ENCODE peak calls at places on chromosomes 4 and X, in five cellular contexts. M is left lung, C is heart right ventricle, N is psoas muscle, T is K562. W is an unnamed sample.

GRCh38 chr4:2788101-2788500 is 4.8 kb upstream of the SH3BP2 start:
- DNase-seq in M (no peak), C (no peak), N (no peak), T (no peak), W (no peak)

GRCh38 chr4:170804930-170805329 is 715.2 kb upstream of the AADAT start:
- DNase-seq in M (peak; percentile 17), C (no peak), N (no peak), T (no peak), W (no peak)

GRCh38 chrX:85345523-85345922 is 33.9 kb downstream of the POF1B start:
- DNase-seq in M (no peak), C (no peak), N (no peak), T (no peak), W (no peak)

GRCh38 chr4:133592106-133592505 is 443.0 kb downstream of the PCDH10 start:
- DNase-seq in M (no peak), C (no peak), N (no peak), T (no peak), W (no peak)

GRCh38 chrX:107766470-107767140 is 9.0 kb downstream of the TSC22D3 start:
- DNase-seq in M (no peak), C (no peak), N (peak; percentile 82), T (no peak), W (peak; percentile 7)

GRCh38 chr4:126897038-126897437 is 735.7 kb upstream of the INTU start:
- DNase-seq in M (no peak), C (no peak), N (no peak), T (no peak), W (no peak)

GRCh38 chr4:61877893-61878292 is 677.8 kb downstream of the ADGRL3 start:
- DNase-seq in M (no peak), C (no peak), N (no peak), T (no peak), W (no peak)

GRCh38 chr4:108072300-108072699 is 82.6 kb downstream of the HADH start:
- DNase-seq in M (no peak), C (no peak), N (no peak), T (no peak), W (no peak)

GRCh38 chr4:164239976-164240375 is 514.0 kb upstream of the SMIM31 start:
- DNase-seq in M (no peak), C (no peak), N (no peak), T (no peak), W (no peak)

GRCh38 chr4:29113960-29114359 is 1606.2 kb upstream of the PCDH7 start:
- DNase-seq in M (no peak), C (no peak), N (no peak), T (no peak), W (no peak)

GRCh38 chr4:174401471-174402130 is 117.9 kb downstream of the CEP44 start:
- DNase-seq in M (no peak), C (no peak), N (no peak), T (no peak), W (no peak)

GRCh38 chr4:126396703-126397102 is 1081.9 kb downstream of the FAT4 start:
- DNase-seq in M (no peak), C (no peak), N (no peak), T (no peak), W (no peak)

GRCh38 chr4:5368426-5368825 is 317.1 kb downstream of the STK32B start:
- DNase-seq in M (no peak), C (no peak), N (no peak), T (no peak), W (no peak)

GRCh38 chr4:84680956-84681355 is 98.0 kb downstream of the CDS1 start:
- DNase-seq in M (no peak), C (no peak), N (no peak), T (no peak), W (no peak)

GRCh38 chrX:4825550-4825949 is 1112.1 kb upstream of the PRKX start:
- DNase-seq in M (no peak), C (no peak), N (no peak), T (no peak), W (no peak)

GRCh38 chrX:24506082-24506481 is 41.0 kb downstream of the PDK3 start:
- DNase-seq in M (no peak), C (no peak), N (no peak), T (no peak), W (no peak)

GRCh38 chrX:18424482-18425198 is 768 bp upstream of the CDKL5 start:
- DNase-seq in M (peak; percentile 45), C (peak; percentile 3), N (no peak), T (no peak), W (peak; percentile 46)

GRCh38 chr4:37893164-37893563 is 2.3 kb downstream of the TBC1D1 start:
- DNase-seq in M (no peak), C (no peak), N (no peak), T (no peak), W (no peak)

GRCh38 chr4:37891221-37892159 is 606 bp downstream of the TBC1D1 start:
- DNase-seq in M (no peak), C (peak; percentile 34), N (peak; percentile 74), T (no peak), W (no peak)

GRCh38 chr4:37889849-37890500 is 909 bp upstream of the TBC1D1 start:
- DNase-seq in M (no peak), C (peak; percentile 55), N (peak; percentile 59), T (no peak), W (no peak)

GRCh38 chr4:37892641-37893040 is 1.8 kb downstream of the TBC1D1 start:
- DNase-seq in M (no peak), C (no peak), N (no peak), T (no peak), W (no peak)

GRCh38 chr4:37890501-37891220 is at the start of gene TBC1D1:
- DNase-seq in M (peak; percentile 93), C (peak; percentile 74), N (peak; percentile 94), T (no peak), W (peak; percentile 73)
- TF ChIP-seq CTCF in M (no peak), C (peak; percentile 34), N (peak; percentile 28), T (no peak), W (no peak)

GRCh38 chr4:131207589-131207988 is 1941.5 kb upstream of the PCDH10 start:
- DNase-seq in M (no peak), C (no peak), N (no peak), T (no peak), W (no peak)
- H3K4me3 ChIP-seq in M (no peak overlapping the region), C (no peak overlapping the region), N (no peak overlapping the region), T (no peak overlapping the region), W (no peak overlapping the region)

DNA sequence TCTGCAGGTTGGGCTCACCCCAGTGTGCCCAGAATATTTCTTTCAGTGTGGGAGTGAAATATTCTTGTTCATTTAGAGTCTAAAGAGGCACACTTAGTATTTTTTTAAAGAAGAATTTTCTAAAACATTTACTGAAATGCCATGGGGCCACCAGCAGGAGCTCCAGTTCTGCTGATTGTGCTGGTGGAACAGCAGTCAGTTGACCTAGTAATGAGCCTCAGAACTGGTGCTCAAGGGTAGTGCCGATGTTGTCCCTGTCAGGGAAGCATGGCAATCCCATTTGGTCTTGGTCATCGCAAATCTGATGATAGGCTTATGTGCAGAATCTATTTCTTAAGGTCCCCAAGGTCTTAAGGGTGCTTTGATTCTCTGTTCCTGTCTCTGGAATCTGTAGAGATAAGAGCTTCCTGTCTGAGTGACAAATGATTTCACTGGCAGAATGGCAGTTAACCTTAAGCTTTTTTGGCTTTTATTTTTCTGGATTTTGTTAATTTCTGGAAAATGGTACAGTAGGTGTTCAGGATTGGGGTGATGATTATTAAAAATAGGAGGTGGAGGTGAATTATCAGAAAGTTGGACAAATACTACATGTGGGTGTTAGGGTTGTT is 31.3 kb downstream of the JADE1 start:
- DNase-seq in M (no peak), C (no peak), N (no peak), T (no peak), W (no peak)
- H3K36me3 ChIP-seq in M (peaks cover 16% of the 10 kb centered on the region), C (no peaks in the 10 kb centered on the region), N (no peaks in the 10 kb centered on the region), T (peaks cover 87% of the 10 kb centered on the region), W (no peaks in the 10 kb centered on the region)

DNA sequence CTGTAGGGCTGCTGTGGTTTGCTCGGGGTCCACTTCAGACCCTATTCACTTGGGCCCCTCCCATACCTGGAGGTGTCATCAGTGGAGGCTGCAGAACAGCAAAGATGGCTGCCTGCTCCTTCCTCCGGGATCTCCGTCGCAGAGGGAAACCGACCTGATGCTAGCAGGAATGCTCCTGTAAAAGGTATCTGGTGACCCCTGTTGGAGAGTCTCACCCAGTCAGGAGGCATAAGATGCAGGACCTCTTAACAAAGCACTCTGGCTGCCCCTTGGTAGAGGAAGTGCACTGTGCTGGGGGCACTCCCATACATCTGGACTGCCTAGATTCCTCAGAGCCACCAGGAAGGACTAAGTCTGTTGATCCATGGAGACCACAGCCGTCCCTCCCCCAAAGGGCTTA is 296.9 kb downstream of the GRID2 start:
- DNase-seq in M (no peak), C (no peak), N (no peak), T (no peak), W (no peak)
- TF ChIP-seq CTCF in M (no peak), C (no peak), N (no peak), T (no peak), W (no peak)

DNA sequence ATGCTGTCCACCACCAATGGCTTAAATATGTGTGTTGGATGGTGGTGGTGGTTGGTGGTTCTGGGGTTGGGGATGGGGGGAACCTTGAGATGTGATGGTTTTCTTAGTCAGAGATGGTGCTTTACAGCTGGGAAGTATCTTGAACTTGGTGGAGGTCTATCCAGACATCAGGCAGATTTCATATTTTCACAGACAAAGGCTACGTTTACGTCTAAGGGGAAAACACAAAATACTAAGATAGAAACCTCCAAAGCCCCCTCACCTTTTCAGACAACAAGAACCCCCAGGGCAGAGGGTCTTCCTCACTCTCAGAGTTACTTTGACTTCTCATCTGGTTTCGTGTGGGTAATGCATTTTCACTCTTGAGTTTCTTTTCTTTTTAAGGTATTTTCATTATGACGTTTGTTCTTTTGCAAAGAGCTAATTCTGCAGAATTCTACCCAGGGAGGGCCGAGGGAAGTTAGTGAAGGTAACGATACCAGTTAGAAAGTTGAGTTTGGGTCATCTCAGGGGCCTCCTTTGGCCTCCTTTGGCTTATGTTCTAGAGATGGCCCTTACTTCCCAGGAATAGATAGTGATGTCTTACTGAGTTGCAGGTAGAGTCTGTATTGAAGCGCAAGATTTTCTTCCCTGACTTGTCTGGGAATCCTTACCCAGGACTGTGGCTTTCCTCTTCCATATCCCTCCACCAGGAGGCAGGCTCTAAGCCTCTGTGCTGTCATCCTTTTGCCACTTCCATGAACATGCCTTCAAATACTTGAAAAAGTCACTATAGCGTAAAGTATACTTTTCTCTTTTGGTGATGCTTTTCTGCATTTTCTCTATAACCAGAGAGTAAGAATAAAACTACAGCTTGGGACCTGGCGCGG is 31.9 kb downstream of the RHOH start:
- DNase-seq in M (no peak), C (no peak), N (no peak), T (peak; percentile 49), W (no peak)
- H3K4me3 ChIP-seq in M (no peak overlapping the region), C (no peak overlapping the region), N (no peak overlapping the region), T (no peak overlapping the region), W (no peak overlapping the region)